ENCODE peak calls at places on chromosome 15, in nine cellular contexts. One of them, this sample, is unnamed.

GRCh38 chr15:101615986-101616848 is 36.0 kb downstream of the TM2D3 start:
- DNase-seq in fibroblast of pulmonary artery: peak
- DNase-seq in foreskin fibroblast: peak
- DNase-seq in RWPE1: peak
- DNase-seq in NCI-H2029 treated with DMSO at 0.1 percent for 48 hours: no peak
- DNase-seq in non-pigmented ciliary epithelial cell: no peak
- DNase-seq in substantia nigra: no peak
- DNase-seq in foreskin melanocyte: no peak
- DNase-seq in amygdala: no peak
- DNase-seq in this sample: no peak

GRCh38 chr15:92524161-92524560 is 130.5 kb downstream of the ST8SIA2 start:
- DNase-seq in non-pigmented ciliary epithelial cell: no peak
- DNase-seq in fibroblast of pulmonary artery: no peak
- DNase-seq in foreskin melanocyte: no peak
- DNase-seq in RWPE1: no peak
- DNase-seq in substantia nigra: no peak
- DNase-seq in foreskin fibroblast: no peak
- DNase-seq in NCI-H2029 treated with DMSO at 0.1 percent for 48 hours: no peak
- DNase-seq in amygdala: no peak
- DNase-seq in this sample: no peak

GRCh38 chr15:28975766-28976179 is 90.0 kb downstream of the APBA2 start:
- DNase-seq in substantia nigra: no peak
- DNase-seq in NCI-H2029 treated with DMSO at 0.1 percent for 48 hours: no peak
- DNase-seq in non-pigmented ciliary epithelial cell: no peak
- DNase-seq in foreskin melanocyte: peak
- DNase-seq in amygdala: no peak
- DNase-seq in foreskin fibroblast: peak
- DNase-seq in fibroblast of pulmonary artery: peak
- DNase-seq in RWPE1: peak
- DNase-seq in this sample: peak

GRCh38 chr15:65460948-65461347 is 38.2 kb upstream of the IGDCC4 start:
- DNase-seq in foreskin fibroblast: peak
- DNase-seq in non-pigmented ciliary epithelial cell: no peak
- DNase-seq in RWPE1: no peak
- DNase-seq in NCI-H2029 treated with DMSO at 0.1 percent for 48 hours: no peak
- DNase-seq in amygdala: no peak
- DNase-seq in fibroblast of pulmonary artery: no peak
- DNase-seq in foreskin melanocyte: peak
- DNase-seq in substantia nigra: no peak
- DNase-seq in this sample: no peak

GRCh38 chr15:92277776-92278175 is 115.9 kb upstream of the ST8SIA2 start:
- DNase-seq in amygdala: no peak
- DNase-seq in foreskin fibroblast: no peak
- DNase-seq in NCI-H2029 treated with DMSO at 0.1 percent for 48 hours: no peak
- DNase-seq in RWPE1: peak
- DNase-seq in substantia nigra: no peak
- DNase-seq in foreskin melanocyte: peak
- DNase-seq in fibroblast of pulmonary artery: no peak
- DNase-seq in non-pigmented ciliary epithelial cell: no peak
- DNase-seq in this sample: no peak

GRCh38 chr15:49902791-49903481 is 216.1 kb downstream of the ATP8B4 start:
- DNase-seq in foreskin fibroblast: no peak
- DNase-seq in non-pigmented ciliary epithelial cell: no peak
- DNase-seq in NCI-H2029 treated with DMSO at 0.1 percent for 48 hours: no peak
- DNase-seq in amygdala: peak
- DNase-seq in foreskin melanocyte: peak
- DNase-seq in fibroblast of pulmonary artery: peak
- DNase-seq in RWPE1: no peak
- DNase-seq in substantia nigra: no peak
- DNase-seq in this sample: no peak

GRCh38 chr15:83815506-83815905 is 161.6 kb downstream of the ADAMTSL3 start:
- DNase-seq in amygdala: no peak
- DNase-seq in substantia nigra: no peak
- DNase-seq in fibroblast of pulmonary artery: no peak
- DNase-seq in foreskin melanocyte: peak
- DNase-seq in non-pigmented ciliary epithelial cell: no peak
- DNase-seq in foreskin fibroblast: no peak
- DNase-seq in RWPE1: no peak
- DNase-seq in NCI-H2029 treated with DMSO at 0.1 percent for 48 hours: no peak
- DNase-seq in this sample: no peak

GRCh38 chr15:69988541-69989225 is 109.0 kb downstream of the TLE3 start:
- DNase-seq in amygdala: no peak
- DNase-seq in RWPE1: no peak
- DNase-seq in fibroblast of pulmonary artery: no peak
- DNase-seq in substantia nigra: no peak
- DNase-seq in NCI-H2029 treated with DMSO at 0.1 percent for 48 hours: no peak
- DNase-seq in foreskin fibroblast: no peak
- DNase-seq in foreskin melanocyte: no peak
- DNase-seq in non-pigmented ciliary epithelial cell: no peak
- DNase-seq in this sample: no peak

GRCh38 chr15:85897818-85898717 is 103.3 kb upstream of the KLHL25 start:
- DNase-seq in foreskin fibroblast: no peak
- DNase-seq in RWPE1: no peak
- DNase-seq in fibroblast of pulmonary artery: no peak
- DNase-seq in NCI-H2029 treated with DMSO at 0.1 percent for 48 hours: no peak
- DNase-seq in substantia nigra: no peak
- DNase-seq in non-pigmented ciliary epithelial cell: no peak
- DNase-seq in foreskin melanocyte: no peak
- DNase-seq in amygdala: no peak
- DNase-seq in this sample: no peak

GRCh38 chr15:69044899-69045298 is 30.4 kb downstream of the NOX5 start:
- DNase-seq in fibroblast of pulmonary artery: peak
- DNase-seq in RWPE1: peak
- DNase-seq in foreskin melanocyte: no peak
- DNase-seq in amygdala: no peak
- DNase-seq in NCI-H2029 treated with DMSO at 0.1 percent for 48 hours: no peak
- DNase-seq in non-pigmented ciliary epithelial cell: peak
- DNase-seq in foreskin fibroblast: peak
- DNase-seq in substantia nigra: no peak
- DNase-seq in this sample: peak

GRCh38 chr15:101027920-101028319 is 108.8 kb downstream of the LRRK1 start:
- DNase-seq in RWPE1: no peak
- DNase-seq in foreskin melanocyte: no peak
- DNase-seq in non-pigmented ciliary epithelial cell: no peak
- DNase-seq in foreskin fibroblast: no peak
- DNase-seq in NCI-H2029 treated with DMSO at 0.1 percent for 48 hours: no peak
- DNase-seq in amygdala: no peak
- DNase-seq in substantia nigra: no peak
- DNase-seq in fibroblast of pulmonary artery: no peak
- DNase-seq in this sample: no peak

GRCh38 chr15:76460871-76461270 is 124.3 kb downstream of the ISL2 start:
- DNase-seq in NCI-H2029 treated with DMSO at 0.1 percent for 48 hours: no peak
- DNase-seq in non-pigmented ciliary epithelial cell: no peak
- DNase-seq in foreskin fibroblast: peak
- DNase-seq in amygdala: no peak
- DNase-seq in fibroblast of pulmonary artery: peak
- DNase-seq in substantia nigra: no peak
- DNase-seq in RWPE1: no peak
- DNase-seq in foreskin melanocyte: no peak
- DNase-seq in this sample: no peak

GRCh38 chr15:101376615-101377395 is 81.8 kb upstream of the SNRPA1 start:
- DNase-seq in foreskin melanocyte: no peak
- DNase-seq in NCI-H2029 treated with DMSO at 0.1 percent for 48 hours: no peak
- DNase-seq in substantia nigra: no peak
- DNase-seq in fibroblast of pulmonary artery: no peak
- DNase-seq in amygdala: no peak
- DNase-seq in non-pigmented ciliary epithelial cell: no peak
- DNase-seq in foreskin fibroblast: no peak
- DNase-seq in RWPE1: no peak
- DNase-seq in this sample: no peak

GRCh38 chr15:71203573-71204444 is 88.5 kb downstream of the THSD4 start:
- DNase-seq in amygdala: no peak
- DNase-seq in NCI-H2029 treated with DMSO at 0.1 percent for 48 hours: no peak
- DNase-seq in foreskin fibroblast: peak
- DNase-seq in RWPE1: no peak
- DNase-seq in foreskin melanocyte: no peak
- DNase-seq in substantia nigra: no peak
- DNase-seq in non-pigmented ciliary epithelial cell: no peak
- DNase-seq in fibroblast of pulmonary artery: no peak
- DNase-seq in this sample: no peak

GRCh38 chr15:31158858-31159569 is 57.5 kb upstream of the TRPM1 start:
- DNase-seq in substantia nigra: no peak
- DNase-seq in amygdala: no peak
- DNase-seq in NCI-H2029 treated with DMSO at 0.1 percent for 48 hours: no peak
- DNase-seq in foreskin fibroblast: no peak
- DNase-seq in non-pigmented ciliary epithelial cell: no peak
- DNase-seq in foreskin melanocyte: no peak
- DNase-seq in fibroblast of pulmonary artery: no peak
- DNase-seq in RWPE1: no peak
- DNase-seq in this sample: no peak

GRCh38 chr15:80308002-80308401 is 56.0 kb upstream of the CTXND1 start:
- DNase-seq in RWPE1: no peak
- DNase-seq in fibroblast of pulmonary artery: no peak
- DNase-seq in foreskin melanocyte: no peak
- DNase-seq in amygdala: no peak
- DNase-seq in foreskin fibroblast: no peak
- DNase-seq in substantia nigra: no peak
- DNase-seq in NCI-H2029 treated with DMSO at 0.1 percent for 48 hours: no peak
- DNase-seq in non-pigmented ciliary epithelial cell: no peak
- DNase-seq in this sample: no peak

GRCh38 chr15:86620113-86620512 is 540.4 kb downstream of the AGBL1 start:
- DNase-seq in foreskin melanocyte: no peak
- DNase-seq in fibroblast of pulmonary artery: no peak
- DNase-seq in NCI-H2029 treated with DMSO at 0.1 percent for 48 hours: no peak
- DNase-seq in substantia nigra: no peak
- DNase-seq in RWPE1: no peak
- DNase-seq in amygdala: no peak
- DNase-seq in foreskin fibroblast: no peak
- DNase-seq in non-pigmented ciliary epithelial cell: no peak
- DNase-seq in this sample: no peak

GRCh38 chr15:66497502-66498455 is at the start of gene SNAPC5:
- DNase-seq in fibroblast of pulmonary artery: peak
- DNase-seq in foreskin melanocyte: peak
- DNase-seq in substantia nigra: peak
- DNase-seq in foreskin fibroblast: peak
- DNase-seq in non-pigmented ciliary epithelial cell: no peak
- DNase-seq in RWPE1: peak
- DNase-seq in NCI-H2029 treated with DMSO at 0.1 percent for 48 hours: no peak
- DNase-seq in amygdala: peak
- DNase-seq in this sample: peak

GRCh38 chr15:97196066-97197027 is 764.2 kb upstream of the ARRDC4 start:
- DNase-seq in substantia nigra: no peak
- DNase-seq in NCI-H2029 treated with DMSO at 0.1 percent for 48 hours: no peak
- DNase-seq in foreskin melanocyte: no peak
- DNase-seq in fibroblast of pulmonary artery: no peak
- DNase-seq in RWPE1: no peak
- DNase-seq in foreskin fibroblast: no peak
- DNase-seq in amygdala: no peak
- DNase-seq in non-pigmented ciliary epithelial cell: no peak
- DNase-seq in this sample: no peak

GRCh38 chr15:72464251-72464650 is 9.9 kb upstream of the ARIH1 start:
- DNase-seq in fibroblast of pulmonary artery: no peak
- DNase-seq in foreskin fibroblast: no peak
- DNase-seq in RWPE1: no peak
- DNase-seq in amygdala: no peak
- DNase-seq in foreskin melanocyte: no peak
- DNase-seq in NCI-H2029 treated with DMSO at 0.1 percent for 48 hours: no peak
- DNase-seq in non-pigmented ciliary epithelial cell: no peak
- DNase-seq in substantia nigra: no peak
- DNase-seq in this sample: no peak

GRCh38 chr15:77107531-77108355 is 36.8 kb upstream of the TSPAN3 start:
- DNase-seq in amygdala: no peak
- DNase-seq in foreskin melanocyte: no peak
- DNase-seq in RWPE1: peak
- DNase-seq in substantia nigra: no peak
- DNase-seq in fibroblast of pulmonary artery: peak
- DNase-seq in foreskin fibroblast: peak
- DNase-seq in NCI-H2029 treated with DMSO at 0.1 percent for 48 hours: peak
- DNase-seq in non-pigmented ciliary epithelial cell: peak
- DNase-seq in this sample: no peak

GRCh38 chr15:89751748-89752147 is 699 bp upstream of the MESP1 start:
- DNase-seq in RWPE1: peak
- DNase-seq in fibroblast of pulmonary artery: no peak
- DNase-seq in substantia nigra: no peak
- DNase-seq in foreskin fibroblast: no peak
- DNase-seq in foreskin melanocyte: no peak
- DNase-seq in NCI-H2029 treated with DMSO at 0.1 percent for 48 hours: no peak
- DNase-seq in non-pigmented ciliary epithelial cell: no peak
- DNase-seq in amygdala: no peak
- DNase-seq in this sample: no peak

GRCh38 chr15:40323953-40324937 is 753 bp downstream of the INAFM2 start:
- DNase-seq in RWPE1: peak
- DNase-seq in foreskin melanocyte: no peak
- DNase-seq in substantia nigra: no peak
- DNase-seq in fibroblast of pulmonary artery: no peak
- DNase-seq in foreskin fibroblast: no peak
- DNase-seq in amygdala: no peak
- DNase-seq in non-pigmented ciliary epithelial cell: no peak
- DNase-seq in NCI-H2029 treated with DMSO at 0.1 percent for 48 hours: no peak
- DNase-seq in this sample: no peak

GRCh38 chr15:43408789-43409188 is 37.9 kb downstream of the TUBGCP4 start:
- DNase-seq in foreskin fibroblast: no peak
- DNase-seq in non-pigmented ciliary epithelial cell: no peak
- DNase-seq in amygdala: no peak
- DNase-seq in fibroblast of pulmonary artery: peak
- DNase-seq in NCI-H2029 treated with DMSO at 0.1 percent for 48 hours: no peak
- DNase-seq in RWPE1: no peak
- DNase-seq in substantia nigra: no peak
- DNase-seq in foreskin melanocyte: no peak
- DNase-seq in this sample: no peak

GRCh38 chr15:67882487-67883227 is 42.8 kb upstream of the RNU6-1 start:
- DNase-seq in non-pigmented ciliary epithelial cell: no peak
- DNase-seq in NCI-H2029 treated with DMSO at 0.1 percent for 48 hours: no peak
- DNase-seq in foreskin fibroblast: no peak
- DNase-seq in foreskin melanocyte: peak
- DNase-seq in amygdala: no peak
- DNase-seq in substantia nigra: no peak
- DNase-seq in RWPE1: no peak
- DNase-seq in fibroblast of pulmonary artery: peak
- DNase-seq in this sample: no peak

GRCh38 chr15:42547926-42548257 is 701 bp downstream of the LRRC57 start:
- DNase-seq in NCI-H2029 treated with DMSO at 0.1 percent for 48 hours: no peak
- DNase-seq in amygdala: no peak
- DNase-seq in foreskin melanocyte: no peak
- DNase-seq in non-pigmented ciliary epithelial cell: no peak
- DNase-seq in substantia nigra: no peak
- DNase-seq in foreskin fibroblast: peak
- DNase-seq in fibroblast of pulmonary artery: peak
- DNase-seq in RWPE1: no peak
- DNase-seq in this sample: no peak

GRCh38 chr15:92610101-92610520 is 45.5 kb downstream of the FAM174B start:
- DNase-seq in foreskin melanocyte: no peak
- DNase-seq in foreskin fibroblast: no peak
- DNase-seq in amygdala: no peak
- DNase-seq in non-pigmented ciliary epithelial cell: no peak
- DNase-seq in RWPE1: no peak
- DNase-seq in NCI-H2029 treated with DMSO at 0.1 percent for 48 hours: no peak
- DNase-seq in fibroblast of pulmonary artery: no peak
- DNase-seq in substantia nigra: no peak
- DNase-seq in this sample: no peak

GRCh38 chr15:38129531-38130199 is 123.0 kb upstream of the SPRED1 start:
- DNase-seq in non-pigmented ciliary epithelial cell: peak
- DNase-seq in RWPE1: peak
- DNase-seq in foreskin fibroblast: peak
- DNase-seq in NCI-H2029 treated with DMSO at 0.1 percent for 48 hours: no peak
- DNase-seq in foreskin melanocyte: peak
- DNase-seq in amygdala: peak
- DNase-seq in substantia nigra: peak
- DNase-seq in fibroblast of pulmonary artery: peak
- DNase-seq in this sample: peak

GRCh38 chr15:61680260-61681037 is 379.8 kb downstream of the VPS13C start:
- DNase-seq in amygdala: no peak
- DNase-seq in fibroblast of pulmonary artery: no peak
- DNase-seq in RWPE1: no peak
- DNase-seq in NCI-H2029 treated with DMSO at 0.1 percent for 48 hours: no peak
- DNase-seq in foreskin fibroblast: no peak
- DNase-seq in foreskin melanocyte: no peak
- DNase-seq in non-pigmented ciliary epithelial cell: no peak
- DNase-seq in substantia nigra: no peak
- DNase-seq in this sample: no peak

GRCh38 chr15:57436166-57436565 is 59.9 kb downstream of the CGNL1 start:
- DNase-seq in fibroblast of pulmonary artery: no peak
- DNase-seq in foreskin fibroblast: no peak
- DNase-seq in foreskin melanocyte: no peak
- DNase-seq in amygdala: no peak
- DNase-seq in non-pigmented ciliary epithelial cell: no peak
- DNase-seq in NCI-H2029 treated with DMSO at 0.1 percent for 48 hours: no peak
- DNase-seq in RWPE1: no peak
- DNase-seq in substantia nigra: no peak
- DNase-seq in this sample: no peak

GRCh38 chr15:75902129-75902557 is 1.5 kb upstream of the FBXO22 start:
- DNase-seq in foreskin melanocyte: no peak
- DNase-seq in substantia nigra: no peak
- DNase-seq in amygdala: no peak
- DNase-seq in foreskin fibroblast: no peak
- DNase-seq in NCI-H2029 treated with DMSO at 0.1 percent for 48 hours: no peak
- DNase-seq in non-pigmented ciliary epithelial cell: no peak
- DNase-seq in fibroblast of pulmonary artery: no peak
- DNase-seq in RWPE1: no peak
- DNase-seq in this sample: no peak